ENCODE peak calls at places on chromosomes 11 and 22, in seven cellular contexts. One of them, this sample, is unnamed.

GRCh38 chr22:28801845-28802594 is 1.7 kb upstream of the XBP1 start:
- DNase-seq in GM20000: peak
- DNase-seq in T-helper 22 cell: no peak
- DNase-seq in stromal cell of bone marrow: no peak
- DNase-seq in GM13977: peak
- DNase-seq in amniotic stem cell: no peak
- DNase-seq in activated gamma-delta T cell treated with Interleukin-2 at 50 U/mL for 16 hours: no peak
- DNase-seq in this sample: no peak

GRCh38 chr11:68353118-68353517 is 40.7 kb downstream of the LRP5 start:
- DNase-seq in GM20000: no peak
- DNase-seq in T-helper 22 cell: no peak
- DNase-seq in stromal cell of bone marrow: no peak
- DNase-seq in GM13977: no peak
- DNase-seq in amniotic stem cell: no peak
- DNase-seq in activated gamma-delta T cell treated with Interleukin-2 at 50 U/mL for 16 hours: no peak
- DNase-seq in this sample: no peak

GRCh38 chr11:86983071-86983488 is 27.9 kb upstream of the FZD4 start:
- DNase-seq in GM20000: no peak
- DNase-seq in T-helper 22 cell: no peak
- DNase-seq in stromal cell of bone marrow: no peak
- DNase-seq in GM13977: no peak
- DNase-seq in amniotic stem cell: no peak
- DNase-seq in activated gamma-delta T cell treated with Interleukin-2 at 50 U/mL for 16 hours: no peak
- DNase-seq in this sample: no peak

GRCh38 chr22:19035474-19036228 is 86.6 kb downstream of the DGCR2 start:
- DNase-seq in GM20000: no peak
- DNase-seq in T-helper 22 cell: no peak
- DNase-seq in stromal cell of bone marrow: no peak
- DNase-seq in GM13977: no peak
- DNase-seq in amniotic stem cell: no peak
- DNase-seq in activated gamma-delta T cell treated with Interleukin-2 at 50 U/mL for 16 hours: no peak
- DNase-seq in this sample: no peak

GRCh38 chr22:36386351-36386899 is 1.3 kb downstream of the MYH9 start:
- DNase-seq in GM20000: peak
- DNase-seq in T-helper 22 cell: no peak
- DNase-seq in stromal cell of bone marrow: no peak
- DNase-seq in GM13977: peak
- DNase-seq in amniotic stem cell: no peak
- DNase-seq in activated gamma-delta T cell treated with Interleukin-2 at 50 U/mL for 16 hours: no peak
- DNase-seq in this sample: no peak

GRCh38 chr22:49365910-49366309 is 461.8 kb downstream of the BRD1 start:
- DNase-seq in GM20000: no peak
- DNase-seq in T-helper 22 cell: no peak
- DNase-seq in stromal cell of bone marrow: no peak
- DNase-seq in GM13977: no peak
- DNase-seq in amniotic stem cell: no peak
- DNase-seq in activated gamma-delta T cell treated with Interleukin-2 at 50 U/mL for 16 hours: no peak
- DNase-seq in this sample: no peak

GRCh38 chr11:127574528-127574927 is 574.0 kb upstream of the KIRREL3 start:
- DNase-seq in GM20000: no peak
- DNase-seq in T-helper 22 cell: no peak
- DNase-seq in stromal cell of bone marrow: no peak
- DNase-seq in GM13977: no peak
- DNase-seq in amniotic stem cell: no peak
- DNase-seq in activated gamma-delta T cell treated with Interleukin-2 at 50 U/mL for 16 hours: no peak
- DNase-seq in this sample: no peak

GRCh38 chr11:130310622-130311021 is 4.1 kb downstream of the ZBTB44 start:
- DNase-seq in GM20000: no peak
- DNase-seq in T-helper 22 cell: no peak
- DNase-seq in stromal cell of bone marrow: no peak
- DNase-seq in GM13977: no peak
- DNase-seq in amniotic stem cell: no peak
- DNase-seq in activated gamma-delta T cell treated with Interleukin-2 at 50 U/mL for 16 hours: no peak
- DNase-seq in this sample: no peak

GRCh38 chr22:31933406-31933805 is 10.9 kb upstream of the YWHAH start:
- DNase-seq in GM20000: no peak
- DNase-seq in T-helper 22 cell: no peak
- DNase-seq in stromal cell of bone marrow: no peak
- DNase-seq in GM13977: no peak
- DNase-seq in amniotic stem cell: no peak
- DNase-seq in activated gamma-delta T cell treated with Interleukin-2 at 50 U/mL for 16 hours: no peak
- DNase-seq in this sample: no peak

GRCh38 chr22:21064917-21065864 is 19.4 kb downstream of the LRRC74B start:
- DNase-seq in GM20000: no peak
- DNase-seq in T-helper 22 cell: no peak
- DNase-seq in stromal cell of bone marrow: no peak
- DNase-seq in GM13977: no peak
- DNase-seq in amniotic stem cell: no peak
- DNase-seq in activated gamma-delta T cell treated with Interleukin-2 at 50 U/mL for 16 hours: no peak
- DNase-seq in this sample: no peak

GRCh38 chr11:6771926-6772898 is at the start of gene OR2AG2:
- DNase-seq in GM20000: peak
- DNase-seq in T-helper 22 cell: no peak
- DNase-seq in stromal cell of bone marrow: no peak
- DNase-seq in GM13977: peak
- DNase-seq in amniotic stem cell: no peak
- DNase-seq in activated gamma-delta T cell treated with Interleukin-2 at 50 U/mL for 16 hours: no peak
- DNase-seq in this sample: no peak

GRCh38 chr11:96014234-96014633 is 90.3 kb upstream of the MTMR2 start:
- DNase-seq in GM20000: no peak
- DNase-seq in T-helper 22 cell: peak
- DNase-seq in stromal cell of bone marrow: no peak
- DNase-seq in GM13977: peak
- DNase-seq in amniotic stem cell: no peak
- DNase-seq in activated gamma-delta T cell treated with Interleukin-2 at 50 U/mL for 16 hours: no peak
- DNase-seq in this sample: no peak

GRCh38 chr11:48880021-48880441 is 103.7 kb downstream of the TRIM51G start:
- DNase-seq in GM20000: no peak
- DNase-seq in T-helper 22 cell: no peak
- DNase-seq in stromal cell of bone marrow: no peak
- DNase-seq in GM13977: no peak
- DNase-seq in amniotic stem cell: no peak
- DNase-seq in activated gamma-delta T cell treated with Interleukin-2 at 50 U/mL for 16 hours: no peak
- DNase-seq in this sample: no peak

GRCh38 chr11:125373426-125374391 is 122.4 kb downstream of the FEZ1 start:
- DNase-seq in GM20000: no peak
- DNase-seq in T-helper 22 cell: no peak
- DNase-seq in stromal cell of bone marrow: no peak
- DNase-seq in GM13977: no peak
- DNase-seq in amniotic stem cell: no peak
- DNase-seq in activated gamma-delta T cell treated with Interleukin-2 at 50 U/mL for 16 hours: no peak
- DNase-seq in this sample: no peak

GRCh38 chr11:110366234-110366633 is 63.5 kb upstream of the FDX1 start:
- DNase-seq in GM20000: no peak
- DNase-seq in T-helper 22 cell: no peak
- DNase-seq in stromal cell of bone marrow: no peak
- DNase-seq in GM13977: no peak
- DNase-seq in amniotic stem cell: no peak
- DNase-seq in activated gamma-delta T cell treated with Interleukin-2 at 50 U/mL for 16 hours: no peak
- DNase-seq in this sample: no peak

GRCh38 chr11:64715756-64716470 is 7.1 kb downstream of the NRXN2 start:
- DNase-seq in GM20000: no peak
- DNase-seq in T-helper 22 cell: no peak
- DNase-seq in stromal cell of bone marrow: no peak
- DNase-seq in GM13977: no peak
- DNase-seq in amniotic stem cell: no peak
- DNase-seq in activated gamma-delta T cell treated with Interleukin-2 at 50 U/mL for 16 hours: no peak
- DNase-seq in this sample: no peak

GRCh38 chr11:117191680-117192400 is 7.3 kb upstream of the TAGLN start:
- DNase-seq in GM20000: no peak
- DNase-seq in T-helper 22 cell: no peak
- DNase-seq in stromal cell of bone marrow: no peak
- DNase-seq in GM13977: no peak
- DNase-seq in amniotic stem cell: no peak
- DNase-seq in activated gamma-delta T cell treated with Interleukin-2 at 50 U/mL for 16 hours: no peak
- DNase-seq in this sample: no peak

GRCh38 chr22:36439481-36440271 is 41.8 kb downstream of the TXN2 start:
- DNase-seq in GM20000: no peak
- DNase-seq in T-helper 22 cell: no peak
- DNase-seq in stromal cell of bone marrow: peak
- DNase-seq in GM13977: no peak
- DNase-seq in amniotic stem cell: peak
- DNase-seq in activated gamma-delta T cell treated with Interleukin-2 at 50 U/mL for 16 hours: no peak
- DNase-seq in this sample: peak

GRCh38 chr11:206516-207212 is 535 bp downstream of the BET1L start:
- DNase-seq in GM20000: peak
- DNase-seq in T-helper 22 cell: no peak
- DNase-seq in stromal cell of bone marrow: no peak
- DNase-seq in GM13977: no peak
- DNase-seq in amniotic stem cell: no peak
- DNase-seq in activated gamma-delta T cell treated with Interleukin-2 at 50 U/mL for 16 hours: no peak
- DNase-seq in this sample: no peak

GRCh38 chr11:122180435-122180834 is 64.4 kb upstream of the BLID start:
- DNase-seq in GM20000: no peak
- DNase-seq in T-helper 22 cell: no peak
- DNase-seq in stromal cell of bone marrow: peak
- DNase-seq in GM13977: no peak
- DNase-seq in amniotic stem cell: peak
- DNase-seq in activated gamma-delta T cell treated with Interleukin-2 at 50 U/mL for 16 hours: no peak
- DNase-seq in this sample: peak

This sample was measured in skeletal muscle cell.